ENCODE peak calls at places on chromosomes 4 and X, in six cellular contexts. G, O, D, U, P and H are unnamed samples.
A peak's percentile ranks its signal among the peaks of the same experiment; 100 is the strongest.

GRCh38 chrX:16589211-16589610 is 60.7 kb upstream of the S100G start:
- DNase-seq in G (no peak), O (peak; percentile 76), D (no peak), U (no peak), P (no peak), H (no peak)

GRCh38 chr4:76449824-76450223 is 14.8 kb downstream of the SHROOM3 start:
- DNase-seq in G (no peak), O (no peak), D (no peak), U (no peak), P (no peak), H (no peak)

GRCh38 chr4:40583850-40584439 is 45.7 kb downstream of the RBM47 start:
- DNase-seq in G (no peak), O (no peak), D (no peak), U (peak; percentile 67), P (no peak), H (no peak)

GRCh38 chrX:538311-538710 is 92.3 kb upstream of the SHOX start:
- DNase-seq in G (no peak), O (no peak), D (no peak), U (peak; percentile 66), P (no peak), H (no peak)

GRCh38 chr4:44927361-44928061 is 201.2 kb upstream of the GNPDA2 start:
- DNase-seq in G (peak; percentile 39), O (peak; percentile 14), D (peak; percentile 57), U (peak; percentile 47), P (no peak), H (peak; percentile 54)

GRCh38 chr4:113905301-113905700 is 74.1 kb downstream of the ARSJ start:
- DNase-seq in G (no peak), O (no peak), D (no peak), U (peak; percentile 49), P (no peak), H (no peak)

GRCh38 chr4:118953276-118953675 is 64.6 kb downstream of the SYNPO2 start:
- DNase-seq in G (no peak), O (no peak), D (no peak), U (peak; percentile 39), P (no peak), H (no peak)

GRCh38 chr4:84968936-84969335 is 2.4 kb upstream of the WDFY3 start:
- DNase-seq in G (no peak), O (no peak), D (no peak), U (no peak), P (no peak), H (no peak)

GRCh38 chr4:6269651-6270511 is at the start of gene WFS1:
- DNase-seq in G (peak; percentile 99), O (peak; percentile 97), D (peak; percentile 98), U (peak; percentile 99), P (peak; percentile 98), H (peak; percentile 99)

GRCh38 chrX:64994131-64994798 is 18.0 kb upstream of the ZC4H2 start:
- DNase-seq in G (no peak), O (no peak), D (no peak), U (no peak), P (no peak), H (no peak)

GRCh38 chr4:186304816-186305520 is 39.0 kb downstream of the F11 start:
- DNase-seq in G (no peak), O (peak; percentile 8), D (no peak), U (no peak), P (no peak), H (peak; percentile 70)

GRCh38 chrX:55709735-55710134 is 7.8 kb upstream of the RRAGB start:
- DNase-seq in G (no peak), O (no peak), D (no peak), U (no peak), P (no peak), H (peak; percentile 48)

GRCh38 chr4:182807841-182808548 is 109.2 kb downstream of the DCTD start:
- DNase-seq in G (no peak), O (no peak), D (no peak), U (no peak), P (peak; percentile 78), H (peak; percentile 33)

GRCh38 chrX:46710927-46711623 is 47.8 kb downstream of the SLC9A7 start:
- DNase-seq in G (no peak), O (no peak), D (no peak), U (no peak), P (no peak), H (no peak)

GRCh38 chrX:54745676-54746075 is 52.4 kb downstream of the ITIH6 start:
- DNase-seq in G (no peak), O (no peak), D (no peak), U (no peak), P (no peak), H (no peak)

GRCh38 chrX:115067812-115068211 is 50.4 kb upstream of the IL13RA2 start:
- DNase-seq in G (no peak), O (peak; percentile 35), D (no peak), U (no peak), P (no peak), H (no peak)

GRCh38 chr4:180116840-180117239 is 2126.4 kb upstream of the TENM3 start:
- DNase-seq in G (no peak), O (no peak), D (no peak), U (no peak), P (no peak), H (peak; percentile 13)

GRCh38 chr4:3201718-3202702 is 46.9 kb upstream of the MSANTD1 start:
- DNase-seq in G (no peak), O (peak; percentile 69), D (peak; percentile 16), U (no peak), P (no peak), H (peak; percentile 6)

GRCh38 chrX:18422325-18422724 is 3.1 kb upstream of the CDKL5 start:
- DNase-seq in G (no peak), O (peak; percentile 94), D (peak; percentile 88), U (peak; percentile 10), P (no peak), H (no peak)

GRCh38 chr4:169252339-169253086 is 18.2 kb downstream of the SH3RF1 start:
- DNase-seq in G (no peak), O (peak; percentile 51), D (no peak), U (no peak), P (no peak), H (peak; percentile 70)

GRCh38 chr4:54683616-54684346 is 26.0 kb downstream of the KIT start:
- DNase-seq in G (no peak), O (no peak), D (peak; percentile 14), U (peak; percentile 79), P (no peak), H (peak; percentile 75)

GRCh38 chrX:150326843-150327242 is 36.3 kb upstream of the MAMLD1 start:
- DNase-seq in G (no peak), O (peak; percentile 7), D (peak; percentile 10), U (no peak), P (no peak), H (no peak)

GRCh38 chrX:17005712-17006372 is 59.4 kb downstream of the REPS2 start:
- DNase-seq in G (no peak), O (no peak), D (no peak), U (peak; percentile 34), P (no peak), H (no peak)

GRCh38 chr4:825969-826330 is at the start of gene CPLX1:
- DNase-seq in G (no peak), O (no peak), D (peak; percentile 24), U (peak; percentile 5), P (peak; percentile 62), H (peak; percentile 57)
- H3K4me3 ChIP-seq in G (no peak within 1 kb of the TSS), O (peak within 1 kb of the TSS; percentile 38), D (peak within 1 kb of the TSS; percentile 41), U (no peak within 1 kb of the TSS), P (peak within 1 kb of the TSS; percentile 26), H (no peak within 1 kb of the TSS)

GRCh38 chr4:153113061-153113837 is 91.0 kb upstream of the TRIM2 start:
- DNase-seq in G (no peak), O (peak; percentile 29), D (peak; percentile 48), U (peak; percentile 62), P (no peak), H (no peak)
- H4K8ac ChIP-seq in G (no peak overlapping the region), O (no peak overlapping the region), D (no peak overlapping the region), U (no peak overlapping the region), P (no peak overlapping the region), H (no peak overlapping the region)

GRCh38 chr4:26964512-26964911 is 103.9 kb downstream of the STIM2 start:
- DNase-seq in G (no peak), O (no peak), D (no peak), U (no peak), P (no peak), H (no peak)
- H3K4me3 ChIP-seq in G (no peak overlapping the region), O (no peak overlapping the region), D (no peak overlapping the region), U (no peak overlapping the region), P (no peak overlapping the region), H (no peak overlapping the region)

DNA sequence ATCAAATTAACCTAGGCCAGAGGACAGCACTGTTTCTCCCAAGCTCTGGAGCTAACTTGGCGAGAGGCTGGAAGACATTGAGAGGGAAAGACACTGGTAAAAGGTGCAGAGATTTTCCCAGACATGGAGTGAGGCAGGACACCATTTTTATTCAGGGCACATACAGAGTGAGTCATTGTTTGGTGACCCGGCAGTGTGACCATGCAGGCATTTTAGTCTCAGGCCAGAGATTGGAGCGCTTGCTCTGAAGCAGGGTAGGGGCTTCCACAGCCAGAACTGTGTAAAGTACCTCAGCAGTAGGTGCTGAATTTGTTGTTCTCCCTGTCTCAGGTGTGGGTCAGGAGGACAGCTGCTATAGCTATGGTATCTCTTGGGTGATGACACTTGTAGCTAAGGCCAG is 79.6 kb upstream of the ATP8A1 start:
- DNase-seq in G (no peak), O (no peak), D (no peak), U (no peak), P (no peak), H (no peak)
- H4K8ac ChIP-seq in G (no peak overlapping the region), O (no peak overlapping the region), D (no peak overlapping the region), U (no peak overlapping the region), P (no peak overlapping the region), H (no peak overlapping the region)

GRCh38 chrX:25013593-25014365 is 2.0 kb downstream of the ARX start:
- DNase-seq in G (no peak), O (no peak), D (no peak), U (no peak), P (no peak), H (no peak)

GRCh38 chrX:25010784-25011588 is 4.8 kb downstream of the ARX start:
- DNase-seq in G (no peak), O (no peak), D (no peak), U (no peak), P (no peak), H (no peak)

GRCh38 chrX:25012793-25013592 is 2.8 kb downstream of the ARX start:
- DNase-seq in G (no peak), O (no peak), D (no peak), U (peak; percentile 43), P (no peak), H (no peak)

GRCh38 chrX:25011589-25012432 is 4.0 kb downstream of the ARX start:
- DNase-seq in G (no peak), O (no peak), D (no peak), U (no peak), P (no peak), H (no peak)

DNA sequence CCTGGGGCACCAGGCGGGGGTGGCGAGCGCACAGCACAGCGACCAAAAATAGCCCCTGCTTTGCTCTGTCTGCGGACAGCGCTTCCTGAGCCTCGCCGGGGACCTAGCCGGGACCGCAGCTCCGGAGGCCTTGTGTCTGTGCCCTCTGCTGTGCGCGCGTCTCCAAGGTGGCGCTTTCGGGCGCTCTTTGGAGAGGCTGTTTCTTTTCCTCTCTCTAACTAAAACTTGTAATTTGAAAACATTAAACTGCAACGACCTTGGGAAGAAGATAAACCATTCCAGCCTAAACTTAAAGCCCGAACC is 3.4 kb downstream of the ARX start:
- DNase-seq in G (no peak), O (no peak), D (no peak), U (no peak), P (no peak), H (peak; percentile 45)
- H3K4me3 ChIP-seq in G (no peak overlapping the region), O (no peak overlapping the region), D (no peak overlapping the region), U (no peak overlapping the region), P (no peak overlapping the region), H (no peak overlapping the region)